ENCODE peak calls at places on chromosomes 11 and 22, in four cellular contexts. U is K562, V is WTC11, F is HepG2. E is an unnamed sample.

GRCh38 chr11:64789331-64790204 is 11.2 kb upstream of the SF1 start:
- DNase-seq in U (no peak), V (no peak), F (no peak), E (no peak)

GRCh38 chr11:61955416-61956135 is 5.4 kb downstream of the BEST1 start:
- DNase-seq in U (no peak), V (peak), F (no peak), E (no peak)

GRCh38 chr11:117026593-117027330 is 71.5 kb downstream of the SIK3 start:
- DNase-seq in U (no peak), V (no peak), F (no peak), E (no peak)

GRCh38 chr11:29844701-29845379 is 172.0 kb downstream of the KCNA4 start:
- DNase-seq in U (no peak), V (no peak), F (no peak), E (no peak)

GRCh38 chr11:6377902-6378694 is 12.2 kb upstream of the SMPD1 start:
- DNase-seq in U (no peak), V (no peak), F (no peak), E (no peak)

GRCh38 chr22:31630331-31631329 is 31.4 kb downstream of the PISD start:
- DNase-seq in U (peak), V (peak), F (peak), E (peak)

GRCh38 chr11:77214557-77214956 is 86.5 kb downstream of the MYO7A start:
- DNase-seq in U (no peak), V (no peak), F (no peak), E (no peak)

GRCh38 chr11:71453021-71453910 is at the start of gene NADSYN1:
- DNase-seq in U (peak), V (peak), F (peak), E (peak)

GRCh38 chr22:46091277-46091977 is 58.9 kb upstream of the PPARA start:
- DNase-seq in U (no peak), V (no peak), F (no peak), E (no peak)

GRCh38 chr11:13214276-13214865 is 63.2 kb upstream of the BMAL1 start:
- DNase-seq in U (no peak), V (no peak), F (no peak), E (no peak)

GRCh38 chr22:37775785-37776638 is 31.7 kb upstream of the GCAT start:
- DNase-seq in U (no peak), V (no peak), F (no peak), E (no peak)
- TF ChIP-seq NR3C1 in U (no peak), V (no peak), F (no peak), E (no peak)

DNA sequence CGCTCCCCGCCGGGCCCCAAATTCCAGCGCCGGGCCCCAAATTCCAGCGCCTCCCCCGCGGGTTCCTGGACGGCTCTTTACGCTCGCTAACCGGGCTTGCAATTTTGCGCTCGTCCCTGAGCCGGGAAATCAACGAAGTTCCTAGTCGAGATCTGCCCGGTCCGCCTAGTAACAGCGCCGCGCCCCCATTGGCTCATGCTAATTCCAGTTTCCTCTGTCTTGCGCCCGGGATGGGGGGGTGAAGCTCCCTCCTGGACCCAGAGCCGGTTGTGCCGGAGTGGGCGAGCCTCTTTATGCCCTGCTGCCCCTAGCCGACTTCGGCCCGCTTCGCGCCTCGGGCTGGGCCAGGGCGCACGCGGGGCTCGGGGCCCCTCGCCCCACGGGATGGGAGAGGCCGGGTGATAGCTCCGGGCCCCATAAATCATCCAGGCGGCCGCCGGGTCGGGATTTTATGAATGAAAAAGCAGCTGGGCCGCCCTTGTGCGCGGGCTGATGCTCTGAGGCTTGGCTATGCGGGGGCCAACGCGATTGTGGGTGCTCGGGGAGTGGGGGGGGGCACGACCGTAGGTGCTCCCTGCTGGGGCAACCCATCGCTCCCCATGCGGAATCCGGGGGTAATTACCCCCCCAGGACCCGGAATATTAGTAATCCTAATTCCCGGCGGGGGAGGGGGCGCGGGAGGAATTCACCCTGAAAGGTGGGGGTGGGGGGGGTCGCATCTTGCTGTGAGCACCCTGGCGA is 1.8 kb upstream of the CCND1 start:
- DNase-seq in U (peak), V (peak), F (peak), E (peak)
- TF ChIP-seq MAX in U (peak), V (peak), F (peak), E (peak)

GRCh38 chr11:111765320-111765983 is 737 bp downstream of the PPP2R1B start:
- DNase-seq in U (no peak), V (no peak), F (no peak), E (no peak)
- TF ChIP-seq NR3C1 in U (no peak), V (peak), F (no peak), E (no peak)

DNA sequence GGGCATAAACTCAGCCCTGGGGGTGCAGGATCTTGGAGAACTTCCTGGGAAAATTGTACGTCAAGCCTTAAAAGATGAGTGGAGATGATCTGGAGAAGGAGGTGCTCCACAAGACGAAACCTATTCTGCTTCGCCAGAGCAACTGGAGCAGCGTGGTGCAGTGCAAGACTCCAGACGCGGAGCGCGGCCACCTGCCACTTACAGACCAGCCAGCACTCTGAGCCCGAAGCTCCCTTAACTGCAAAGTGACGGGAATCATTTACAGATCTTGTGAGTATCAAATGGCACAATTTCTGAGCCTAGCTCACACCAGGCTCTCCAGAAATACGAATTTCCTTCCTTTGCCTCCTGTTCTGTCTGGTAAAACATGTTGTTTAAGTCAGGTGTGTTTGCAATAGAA is 369.3 kb downstream of the CADM1 start:
- DNase-seq in U (no peak), V (no peak), F (no peak), E (no peak)
- TF ChIP-seq MAX in U (no peak), V (no peak), F (no peak), E (no peak)

DNA sequence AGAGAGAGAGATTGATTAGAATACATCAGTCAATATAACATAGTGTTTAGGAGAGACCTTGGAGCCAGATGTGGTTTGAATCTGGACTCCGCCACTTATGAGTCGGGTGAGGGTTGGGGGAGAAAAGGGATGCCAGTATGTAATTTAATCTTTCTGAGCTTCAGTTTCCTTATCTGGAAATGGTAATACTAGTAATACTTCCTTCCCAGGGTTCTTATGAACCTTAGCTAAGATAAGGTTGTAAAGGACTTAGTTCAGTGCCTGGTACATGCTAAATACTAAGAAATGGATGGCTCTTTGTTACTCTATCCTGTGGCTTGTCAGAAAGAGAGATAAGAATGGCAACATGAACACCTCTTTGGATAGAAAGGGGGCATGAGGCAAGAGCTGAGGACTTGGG is 226.1 kb upstream of the NARS2 start:
- DNase-seq in U (no peak), V (no peak), F (no peak), E (no peak)
- TF ChIP-seq NR3C1 in U (no peak), V (no peak), F (no peak), E (no peak)

DNA sequence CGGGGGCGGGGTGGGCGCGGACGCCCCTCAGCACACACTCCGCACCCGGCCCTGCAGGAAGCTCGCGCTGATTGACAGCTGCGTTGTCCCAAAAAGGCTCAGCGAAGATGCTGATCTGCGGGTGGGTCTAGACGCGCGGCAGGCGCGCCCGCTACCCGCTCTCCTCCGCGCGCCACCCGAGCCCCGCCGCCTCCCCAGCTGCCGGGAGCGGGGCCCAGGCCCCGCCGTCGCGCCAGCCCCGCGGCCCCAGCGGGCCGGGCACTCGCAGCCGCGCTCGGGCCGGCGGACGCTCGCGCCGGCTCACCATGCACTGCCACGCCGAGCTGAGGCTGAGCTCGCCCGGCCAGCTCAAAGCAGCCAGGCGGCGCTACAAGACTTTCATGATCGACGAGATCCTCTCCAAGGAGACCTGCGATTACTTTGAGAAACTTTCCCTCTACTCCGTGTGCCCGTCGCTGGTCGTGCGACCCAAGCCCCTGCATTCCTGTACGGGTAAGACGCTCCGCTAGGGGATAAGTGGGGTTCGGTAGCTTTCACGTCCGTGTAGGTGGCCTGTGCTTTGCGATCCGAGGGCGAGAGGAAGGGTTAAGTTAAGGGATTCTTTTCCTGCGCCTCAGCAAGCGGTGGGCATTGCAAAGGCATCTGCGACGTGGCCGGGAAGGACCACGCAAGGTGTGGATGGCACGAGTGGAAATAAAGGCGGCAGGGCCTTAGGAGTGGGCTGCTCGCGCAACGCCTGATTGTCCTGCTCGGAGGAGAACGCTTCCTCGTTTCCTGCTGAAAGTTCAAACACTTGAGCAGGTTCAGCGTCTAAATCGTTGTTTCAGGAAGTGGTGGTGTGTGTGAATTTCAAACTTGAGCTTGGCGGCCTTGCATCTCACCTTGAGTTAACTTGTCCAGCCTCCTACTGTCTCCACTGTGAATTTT is at the start of gene BARX2:
- DNase-seq in U (peak), V (peak), F (peak), E (peak)
- TF ChIP-seq MAX in U (no peak), V (no peak), F (no peak), E (no peak)

GRCh38 chr11:35063453-35063852 is 75.5 kb upstream of the CD44 start:
- DNase-seq in U (peak), V (no peak), F (no peak), E (no peak)
- TF ChIP-seq NR3C1 in U (no peak), V (no peak), F (no peak), E (no peak)

DNA sequence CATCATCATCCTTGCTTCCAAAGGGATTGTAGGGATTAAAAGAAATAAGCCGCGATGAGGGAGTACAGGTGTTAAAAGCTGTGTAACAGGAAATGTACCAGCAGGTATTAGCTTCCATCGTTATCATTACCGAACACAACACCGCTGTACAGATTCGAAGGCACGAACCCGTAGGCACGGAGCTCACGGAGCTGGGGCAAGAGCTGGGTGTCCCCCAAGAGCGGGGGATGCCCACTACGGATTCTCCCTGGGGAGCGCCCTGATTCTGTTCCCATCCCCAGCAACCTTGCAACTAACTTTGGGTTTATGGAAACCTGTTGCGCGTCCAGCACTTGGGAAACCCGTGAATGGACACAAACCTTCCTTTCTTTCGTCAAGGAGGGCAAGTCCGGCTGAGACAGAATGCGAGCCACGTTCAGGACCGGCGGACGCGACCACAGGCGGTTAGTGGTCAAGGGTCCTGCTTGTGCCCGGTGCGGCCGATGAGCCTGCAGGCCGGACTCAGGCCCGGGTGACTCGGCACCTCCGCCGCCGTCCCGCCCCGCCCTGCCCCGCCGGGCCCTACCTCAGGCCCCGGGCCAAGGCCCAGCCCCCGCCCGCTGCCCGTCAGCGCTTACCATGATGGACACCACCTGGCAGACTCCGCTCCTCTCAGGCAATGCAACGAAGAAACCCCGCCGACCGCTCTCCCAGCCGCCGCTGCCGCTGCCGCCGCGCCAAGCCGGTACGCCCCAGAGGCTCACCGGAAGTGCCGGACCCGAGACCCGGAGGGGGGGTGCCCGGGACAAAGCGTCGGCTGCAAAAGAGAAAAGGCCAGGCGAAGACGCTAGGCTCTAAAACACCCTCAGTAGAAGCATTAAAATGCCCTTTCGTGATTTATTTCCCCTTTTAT is at the start of gene UFD1:
- DNase-seq in U (peak), V (peak), F (peak), E (peak)
- TF ChIP-seq MAX in U (no peak), V (no peak), F (peak), E (peak)

DNA sequence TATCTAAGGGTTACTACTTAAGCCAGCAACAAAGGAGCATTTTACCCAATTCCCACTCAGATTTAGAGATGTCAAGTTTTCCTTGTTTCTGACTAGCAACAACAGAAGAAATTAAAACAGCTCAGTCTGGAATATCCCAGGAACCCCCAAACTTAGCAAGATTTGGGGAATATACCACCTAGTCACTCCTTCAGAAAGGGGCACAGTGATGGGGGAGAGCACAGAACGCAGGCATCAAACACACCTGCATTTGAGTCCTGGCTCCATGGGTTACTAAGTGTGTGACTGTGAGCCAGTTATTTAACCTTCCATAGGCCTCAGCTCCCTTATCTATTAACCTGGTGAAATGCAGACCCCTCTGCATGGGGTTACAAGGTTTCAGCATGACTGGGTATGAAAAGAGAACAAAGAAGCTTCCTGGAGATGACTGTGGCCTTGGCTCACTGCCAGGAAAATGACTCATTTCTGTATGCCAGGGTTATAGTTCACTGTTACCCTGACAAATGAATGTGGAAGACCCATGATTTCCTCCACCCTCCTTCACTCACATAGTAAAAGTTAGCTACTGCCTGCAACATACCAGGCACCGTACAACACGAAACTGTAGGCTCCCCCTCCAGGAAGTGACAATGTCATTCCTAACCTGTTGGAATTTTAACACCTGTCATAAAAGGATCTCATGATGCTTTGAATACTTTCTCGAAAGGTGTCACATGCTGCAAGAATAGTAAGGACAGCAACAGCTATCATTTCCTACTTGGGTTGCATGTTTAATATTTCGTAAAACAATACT is 79.6 kb downstream of the ME3 start:
- DNase-seq in U (peak), V (no peak), F (peak), E (peak)
- TF ChIP-seq NR3C1 in U (no peak), V (no peak), F (no peak), E (no peak)